ENCODE peak calls at places on chromosome 20, in seven cellular contexts. T is K562, X is HepG2, O is SK-N-SH, A is HCT116, C is GM12878, N is H1. V is an unnamed sample.

GRCh38 chr20:1930165-1930564 is 35.0 kb downstream of the SIRPA start:
- DNase-seq in C (no peak), O (no peak), A (no peak), X (peak), N (no peak), T (no peak), V (peak)

GRCh38 chr20:62726716-62727583 is 18.3 kb downstream of the NTSR1 start:
- DNase-seq in X (no peak), A (no peak), T (no peak), N (no peak), C (no peak), O (no peak), V (no peak)

GRCh38 chr20:47785321-47785899 is at the start of gene SULF2:
- DNase-seq in C (no peak), N (no peak), T (no peak), X (no peak), O (peak), A (no peak), V (no peak)

GRCh38 chr20:44993343-44993742 is 27.0 kb downstream of the STK4 start:
- DNase-seq in T (no peak), X (no peak), C (no peak), A (no peak), O (no peak), N (no peak), V (no peak)

GRCh38 chr20:8996817-8997512 is 71.9 kb upstream of the PLCB4 start:
- DNase-seq in C (no peak), X (no peak), A (no peak), N (no peak), T (no peak), O (no peak), V (no peak)

GRCh38 chr20:24328901-24329300 is 140.5 kb upstream of the SYNDIG1 start:
- DNase-seq in N (no peak), X (no peak), A (no peak), O (no peak), T (no peak), C (no peak), V (no peak)

GRCh38 chr20:64100566-64100888 is 6.8 kb downstream of the NPBWR2 start:
- DNase-seq in A (no peak), N (no peak), O (no peak), T (no peak), C (no peak), X (no peak), V (no peak)

GRCh38 chr20:17825251-17825691 is 125.5 kb downstream of the BANF2 start:
- DNase-seq in C (no peak), O (no peak), T (peak), N (no peak), A (no peak), X (peak), V (no peak)

GRCh38 chr20:57851025-57851682 is 141.3 kb upstream of the PMEPA1 start:
- DNase-seq in C (no peak), A (no peak), O (no peak), X (no peak), N (no peak), T (no peak), V (no peak)

GRCh38 chr20:5731753-5732366 is 18.3 kb upstream of the SHLD1 start:
- DNase-seq in X (no peak), N (no peak), A (no peak), T (no peak), O (no peak), C (no peak), V (no peak)

DNA sequence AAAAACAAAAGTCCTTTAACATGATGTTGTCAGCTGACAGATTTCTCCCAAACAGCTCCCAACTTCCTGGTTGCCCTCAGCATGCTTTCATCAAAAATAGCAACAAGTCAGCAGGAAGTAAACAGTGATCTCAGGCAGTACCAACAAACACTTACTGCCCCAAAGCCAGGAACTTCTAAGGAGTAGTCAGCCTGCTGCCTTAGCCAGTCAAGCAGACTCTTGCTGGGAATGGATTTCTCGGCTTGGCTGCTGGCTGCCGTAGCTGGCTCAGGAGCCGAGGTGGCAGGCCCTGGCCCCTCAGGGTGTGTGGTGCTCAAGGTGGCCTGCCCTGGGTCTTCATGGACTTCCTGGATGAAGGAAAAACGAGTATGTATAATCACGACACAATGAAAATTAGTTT is 46.6 kb upstream of the EMILIN3 start:
- DNase-seq in O (no peak), X (no peak), A (no peak), N (no peak), C (no peak), T (no peak), V (no peak)
- TF ChIP-seq JUND in O (no peak), X (no peak), A (no peak), N (no peak), C (no peak), T (no peak), V (no peak)

GRCh38 chr20:43586641-43587040 is 4.1 kb upstream of the IFT52 start:
- DNase-seq in O (no peak), X (no peak), T (no peak), A (no peak), C (no peak), N (no peak), V (no peak)

GRCh38 chr20:43583982-43584432 is 6.7 kb upstream of the IFT52 start:
- DNase-seq in A (no peak), T (peak), O (no peak), N (no peak), C (no peak), X (peak), V (no peak)

GRCh38 chr20:43583133-43583864 is 7.4 kb upstream of the IFT52 start:
- DNase-seq in A (no peak), C (no peak), O (no peak), N (no peak), T (no peak), X (no peak), V (no peak)

GRCh38 chr20:43579861-43580793 is 10.6 kb upstream of the IFT52 start:
- DNase-seq in N (no peak), C (no peak), T (peak), X (no peak), O (no peak), A (no peak), V (no peak)

DNA sequence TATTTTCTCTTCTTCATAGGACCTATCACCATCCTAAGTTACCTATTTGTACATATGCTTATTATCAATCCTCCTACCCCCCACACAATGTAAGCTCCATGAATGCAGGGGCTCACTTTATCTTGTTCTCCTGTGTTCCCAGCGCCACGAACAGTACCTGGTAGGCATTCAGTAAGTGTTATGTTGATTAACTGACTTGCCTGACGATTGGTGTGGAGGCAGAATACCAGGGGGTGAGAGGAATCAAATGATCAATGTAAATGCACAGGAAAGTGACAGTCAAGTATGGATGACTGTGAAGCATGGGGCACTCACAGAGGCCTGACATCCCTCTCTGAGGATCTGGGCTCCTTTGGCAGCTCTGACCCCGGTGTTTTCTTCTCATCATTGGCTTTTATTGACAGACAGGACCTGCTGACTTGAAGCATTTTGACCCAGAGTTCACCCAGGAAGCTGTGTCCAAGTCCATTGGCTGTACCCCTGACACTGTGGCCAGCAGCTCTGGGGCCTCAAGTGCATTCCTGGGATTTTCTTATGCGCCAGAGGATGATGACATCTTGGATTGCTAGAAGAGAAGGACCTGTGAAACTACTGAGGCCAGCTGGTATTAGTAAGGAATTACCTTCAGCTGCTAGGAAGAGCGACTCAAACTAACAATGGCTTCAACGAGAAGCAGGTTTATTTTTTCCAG is 6.1 kb upstream of the IFT52 start:
- DNase-seq in X (peak), T (no peak), O (no peak), C (no peak), A (no peak), N (no peak), V (peak)
- TF ChIP-seq JUND in X (no peak), T (no peak), O (no peak), C (no peak), A (no peak), N (no peak), V (no peak)

GRCh38 chr20:14778875-14779274 is 441.5 kb upstream of the FLRT3 start:
- DNase-seq in N (no peak), C (no peak), A (no peak), O (no peak), X (no peak), T (no peak), V (no peak)

GRCh38 chr20:14778096-14778495 is 440.7 kb upstream of the FLRT3 start:
- DNase-seq in A (no peak), C (no peak), X (no peak), T (no peak), N (no peak), O (no peak), V (no peak)

GRCh38 chr20:14782731-14783130 is 445.3 kb upstream of the FLRT3 start:
- DNase-seq in A (no peak), X (no peak), N (no peak), T (no peak), O (no peak), C (no peak), V (no peak)

GRCh38 chr20:14777571-14777970 is 440.2 kb upstream of the FLRT3 start:
- DNase-seq in O (no peak), X (no peak), C (no peak), T (no peak), A (no peak), N (no peak), V (no peak)

GRCh38 chr20:14780508-14780907 is 443.1 kb upstream of the FLRT3 start:
- DNase-seq in C (no peak), A (no peak), X (no peak), N (no peak), O (no peak), T (no peak), V (no peak)
- TF ChIP-seq JUND in C (no peak), A (no peak), X (no peak), N (no peak), O (peak), T (no peak), V (no peak)

DNA sequence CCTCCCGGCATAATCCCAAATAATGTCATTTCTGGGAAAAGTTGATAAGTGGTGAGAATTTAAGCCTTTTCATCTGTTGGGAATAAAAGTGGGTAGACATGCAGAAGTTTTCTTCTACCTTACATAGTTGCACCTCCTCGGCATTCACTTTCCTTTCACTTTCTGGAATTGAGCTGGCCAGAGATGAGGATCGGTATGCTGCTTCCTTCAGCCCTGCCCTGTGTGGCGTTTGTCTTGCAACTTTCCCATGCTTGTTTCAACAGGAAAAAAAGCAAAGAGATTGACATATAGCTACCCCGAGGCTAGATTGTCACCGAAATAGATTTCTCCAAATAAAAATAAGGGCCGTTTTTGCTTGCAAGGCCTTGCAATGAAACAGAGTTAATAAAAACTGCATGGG is 65.8 kb upstream of the JAG1 start:
- DNase-seq in A (no peak), O (no peak), C (no peak), X (no peak), N (no peak), T (no peak), V (peak)
- TF ChIP-seq JUND in A (no peak), O (no peak), C (no peak), X (no peak), N (no peak), T (no peak), V (no peak)

DNA sequence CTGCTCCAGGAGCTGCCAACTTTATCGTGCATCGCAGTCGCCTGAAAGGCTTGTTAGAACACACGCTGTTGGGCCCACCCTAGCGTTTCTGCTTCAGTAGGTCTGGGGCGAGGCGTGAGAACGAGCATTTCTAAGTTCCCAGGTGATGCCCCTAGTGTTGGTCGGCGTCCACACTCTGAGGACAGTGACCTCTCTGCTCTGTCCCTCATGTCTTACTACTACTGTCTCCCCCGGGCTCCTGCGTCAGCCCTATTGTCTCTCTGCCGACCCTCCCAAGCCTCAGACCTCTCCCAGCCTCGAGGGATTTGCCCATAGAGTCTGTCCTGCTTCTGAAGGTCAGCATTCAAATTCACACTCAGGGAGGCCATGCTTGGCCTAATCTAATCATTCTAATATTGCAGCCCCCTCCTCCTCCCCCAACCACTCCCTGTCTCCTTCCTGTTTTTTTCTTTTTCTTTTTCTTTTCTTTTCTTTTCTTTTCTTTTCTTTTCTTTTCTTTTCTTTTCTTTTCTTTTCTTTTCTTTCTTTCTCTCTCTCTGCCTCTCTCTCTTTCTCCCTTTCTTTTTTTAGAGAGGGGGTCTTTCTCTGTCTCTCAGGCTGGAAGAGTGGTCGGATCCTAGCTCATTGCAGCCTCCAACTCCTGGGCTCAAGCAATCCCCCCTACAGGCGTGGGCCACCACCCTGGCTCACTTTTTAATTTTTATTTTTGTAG is 873 bp upstream of the ZFP64 start:
- DNase-seq in A (peak), O (peak), T (peak), X (peak), C (peak), N (no peak), V (peak)
- TF ChIP-seq JUND in A (no peak), O (no peak), T (no peak), X (no peak), C (no peak), N (no peak), V (no peak)